ENCODE peak calls at places on chromosomes 2 and 18, in four cellular contexts. L is mucosa of descending colon; E is choroid plexus epithelial cell; R is activated CD4-positive, alpha-beta T cell treated with anti-CD3 and anti-CD28 coated beads, Interleukin-2, amount 50 U/mL, for 48 hours. W is an unnamed sample.

GRCh38 chr2:159903404-159904126 is 105.6 kb upstream of the CD302 start:
- DNase-seq in L (peak; percentile 66), E (peak; percentile 76), R (peak; percentile 65), W (no peak)

GRCh38 chr2:187118331-187119099 is 269.5 kb upstream of the ZSWIM2 start:
- DNase-seq in L (no peak), E (no peak), R (no peak), W (no peak)

GRCh38 chr2:226440119-226440917 is 359.3 kb downstream of the IRS1 start:
- DNase-seq in L (no peak), E (no peak), R (no peak), W (no peak)

GRCh38 chr2:192498747-192499146 is 304.0 kb upstream of the TMEFF2 start:
- DNase-seq in L (no peak), E (peak; percentile 2), R (no peak), W (no peak)

GRCh38 chr2:101401906-101402305 is 14.6 kb upstream of the CREG2 start:
- DNase-seq in L (no peak), E (no peak), R (no peak), W (no peak)

GRCh38 chr2:107146181-107146580 is 260.2 kb upstream of the ST6GAL2 start:
- DNase-seq in L (no peak), E (no peak), R (no peak), W (no peak)

GRCh38 chr2:20539133-20539719 is 92.4 kb downstream of the RHOB start:
- DNase-seq in L (no peak), E (no peak), R (no peak), W (no peak)

GRCh38 chr18:8957731-8958130 is 144.8 kb upstream of the NDUFV2 start:
- DNase-seq in L (no peak), E (no peak), R (no peak), W (no peak)

GRCh38 chr2:9745153-9745899 is 97.9 kb upstream of the TAF1B start:
- DNase-seq in L (no peak), E (no peak), R (no peak), W (no peak)

GRCh38 chr2:179936654-179937053 is 70.4 kb downstream of the CWC22 start:
- DNase-seq in L (peak; percentile 70), E (peak; percentile 40), R (peak; percentile 43), W (peak; percentile 15)

GRCh38 chr2:127422631-127423475 is 4.6 kb downstream of the PROC start:
- DNase-seq in L (no peak), E (no peak), R (no peak), W (peak; percentile 42)

GRCh38 chr2:240921319-240922233 is 15.4 kb downstream of the CROCC2 start:
- DNase-seq in L (peak; percentile 34), E (peak; percentile 94), R (no peak), W (no peak)

GRCh38 chr2:119786312-119786711 is 26.6 kb downstream of the PTPN4 start:
- DNase-seq in L (no peak), E (no peak), R (no peak), W (no peak)

GRCh38 chr2:208142255-208142924 is 3.6 kb downstream of the CRYGB start:
- DNase-seq in L (peak; percentile 8), E (peak; percentile 33), R (no peak), W (no peak)

GRCh38 chr2:127641846-127642510 is 4.0 kb upstream of the GPR17 start:
- DNase-seq in L (no peak), E (no peak), R (peak; percentile 48), W (no peak)

GRCh38 chr2:12652723-12653122 is 64.0 kb upstream of the TRIB2 start:
- DNase-seq in L (no peak), E (no peak), R (no peak), W (no peak)

GRCh38 chr2:189486237-189486770 is 45.0 kb downstream of the WDR75 start:
- DNase-seq in L (no peak), E (no peak), R (no peak), W (no peak)

GRCh38 chr2:12318427-12319057 is 398.2 kb upstream of the TRIB2 start:
- DNase-seq in L (peak; percentile 61), E (peak; percentile 43), R (no peak), W (no peak)

GRCh38 chr2:1233280-1233679 is 180.0 kb upstream of the TPO start:
- DNase-seq in L (peak; percentile 6), E (peak; percentile 67), R (no peak), W (no peak)

GRCh38 chr2:229416116-229416694 is 145.1 kb upstream of the PID1 start:
- DNase-seq in L (peak; percentile 39), E (peak; percentile 94), R (no peak), W (no peak)

GRCh38 chr2:226424971-226425370 is 374.6 kb downstream of the IRS1 start:
- DNase-seq in L (no peak), E (no peak), R (no peak), W (no peak)

GRCh38 chr18:77339623-77340022 is 90.0 kb downstream of the GALR1 start:
- DNase-seq in L (no peak), E (no peak), R (no peak), W (no peak)

GRCh38 chr18:58584219-58585127 is 44.4 kb downstream of the ALPK2 start:
- DNase-seq in L (no peak), E (peak; percentile 75), R (no peak), W (no peak)

GRCh38 chr2:173891315-173892037 is 73.7 kb downstream of the SP3 start:
- DNase-seq in L (no peak), E (no peak), R (no peak), W (no peak)

GRCh38 chr18:32775628-32776027 is 2.8 kb upstream of the KLHL14 start:
- DNase-seq in L (no peak), E (no peak), R (no peak), W (no peak)

GRCh38 chr18:62738638-62739037 is 23.3 kb downstream of the PHLPP1 start:
- DNase-seq in L (no peak), E (no peak), R (no peak), W (no peak)

GRCh38 chr18:28176674-28176932 is 327 bp downstream of the CDH2 start:
- DNase-seq in L (no peak), E (no peak), R (no peak), W (no peak)

GRCh38 chr18:58223717-58224424 is 179.8 kb downstream of the NEDD4L start:
- DNase-seq in L (peak; percentile 76), E (peak; percentile 91), R (no peak), W (peak; percentile 60)

GRCh38 chr2:83817511-83817910 is 641.6 kb downstream of the SUCLG1 start:
- DNase-seq in L (no peak), E (peak; percentile 6), R (no peak), W (no peak)

GRCh38 chr2:137937778-137938177 is 26.5 kb upstream of the HNMT start:
- DNase-seq in L (no peak), E (no peak), R (no peak), W (no peak)

GRCh38 chr2:226524381-226524843 is 275.2 kb downstream of the IRS1 start:
- DNase-seq in L (peak; percentile 9), E (peak; percentile 97), R (no peak), W (peak; percentile 14)

GRCh38 chr18:3873698-3874495 is 423.9 kb downstream of the TGIF1 start:
- DNase-seq in L (no peak), E (no peak), R (no peak), W (peak; percentile 17)